ENCODE peak calls at places on chromosomes 12 and 14, in five cellular contexts. One of them, this sample, is unnamed.

GRCh38 chr14:52015411-52016030 is 26.2 kb downstream of the RTRAF start:
- DNase-seq in HepG2: peak
- DNase-seq in GM12878: no peak
- DNase-seq in K562: no peak
- DNase-seq in H1: peak
- DNase-seq in this sample: peak

GRCh38 chr12:89309452-89309802 is 42.9 kb downstream of the DUSP6 start:
- DNase-seq in GM12878: no peak
- DNase-seq in K562: no peak
- DNase-seq in H1: no peak
- DNase-seq in HepG2: no peak
- DNase-seq in this sample: no peak

GRCh38 chr14:64324461-64325255 is 30.5 kb upstream of the ESR2 start:
- DNase-seq in K562: no peak
- DNase-seq in HepG2: no peak
- DNase-seq in H1: no peak
- DNase-seq in GM12878: no peak
- DNase-seq in this sample: no peak

GRCh38 chr12:96889273-96889933 is 17.7 kb upstream of the NEDD1 start:
- DNase-seq in HepG2: no peak
- DNase-seq in H1: no peak
- DNase-seq in GM12878: no peak
- DNase-seq in K562: no peak
- DNase-seq in this sample: no peak

GRCh38 chr12:95548539-95549391 is 2.5 kb downstream of the USP44 start:
- DNase-seq in K562: peak
- DNase-seq in HepG2: no peak
- DNase-seq in GM12878: no peak
- DNase-seq in H1: peak
- DNase-seq in this sample: peak

GRCh38 chr14:49975286-49975685 is 82.4 kb downstream of the ARF6 start:
- DNase-seq in K562: no peak
- DNase-seq in GM12878: no peak
- DNase-seq in H1: no peak
- DNase-seq in HepG2: no peak
- DNase-seq in this sample: no peak

GRCh38 chr14:64738306-64738879 is 34.2 kb downstream of the PLEKHG3 start:
- DNase-seq in GM12878: no peak
- DNase-seq in K562: no peak
- DNase-seq in H1: no peak
- DNase-seq in HepG2: no peak
- DNase-seq in this sample: no peak

GRCh38 chr14:74526854-74527585 is 33.5 kb downstream of the ISCA2 start:
- DNase-seq in GM12878: no peak
- DNase-seq in K562: no peak
- DNase-seq in HepG2: no peak
- DNase-seq in H1: no peak
- DNase-seq in this sample: no peak

GRCh38 chr12:93302331-93303229 is 75.1 kb upstream of the NUDT4 start:
- DNase-seq in HepG2: no peak
- DNase-seq in K562: peak
- DNase-seq in H1: no peak
- DNase-seq in GM12878: no peak
- DNase-seq in this sample: no peak

DNA sequence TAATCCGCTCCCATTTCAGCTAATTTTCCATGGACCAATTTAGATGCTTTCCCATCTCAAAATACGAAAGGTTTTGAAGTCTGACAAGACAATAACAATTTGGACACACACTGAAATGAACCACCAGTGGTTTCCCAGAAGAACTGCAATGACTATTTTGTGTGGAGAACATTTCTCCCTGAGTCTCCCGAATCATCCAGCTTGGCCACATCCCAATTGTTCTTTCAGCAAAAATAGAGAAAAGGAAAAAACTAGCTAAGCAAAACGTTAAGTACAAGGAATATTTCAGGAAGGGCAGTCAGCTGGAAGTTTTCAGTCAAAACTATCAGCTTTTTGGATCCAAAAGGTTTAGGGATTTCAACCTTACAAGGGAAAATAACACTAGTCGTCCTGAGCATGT is 390.6 kb downstream of the KCNH5 start:
- DNase-seq in GM12878: no peak
- DNase-seq in H1: no peak
- DNase-seq in HepG2: no peak
- DNase-seq in K562: no peak
- DNase-seq in this sample: no peak
- TF ChIP-seq CHD2 in GM12878: no peak
- TF ChIP-seq CHD2 in H1: no peak
- TF ChIP-seq CHD2 in HepG2: no peak
- TF ChIP-seq CHD2 in K562: no peak
- TF ChIP-seq CHD2 in this sample: no peak

DNA sequence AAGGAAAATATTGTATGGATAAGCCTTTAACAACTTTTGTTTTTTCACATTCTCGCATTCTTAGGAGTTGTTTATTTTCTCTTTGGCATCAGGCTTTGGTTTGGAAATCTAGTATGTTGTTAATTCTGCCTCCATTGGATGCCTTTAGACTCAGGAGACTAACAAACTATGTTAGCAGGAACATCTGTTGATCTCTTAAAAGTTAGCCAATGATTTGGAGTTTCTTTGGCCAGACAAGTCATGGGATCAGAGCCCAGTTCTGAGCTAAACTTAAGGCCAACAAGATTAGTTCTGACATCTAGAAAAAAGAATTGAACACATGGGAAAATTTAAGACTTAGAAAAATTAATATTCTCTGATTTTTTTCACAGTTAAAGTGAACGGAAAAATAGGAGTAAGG is 35.3 kb upstream of the STRAP start:
- DNase-seq in H1: no peak
- DNase-seq in GM12878: no peak
- DNase-seq in K562: no peak
- DNase-seq in HepG2: no peak
- DNase-seq in this sample: no peak
- TF ChIP-seq MAX in H1: no peak
- TF ChIP-seq MAX in GM12878: no peak
- TF ChIP-seq MAX in K562: no peak
- TF ChIP-seq MAX in HepG2: no peak
- TF ChIP-seq MAX in this sample: no peak

DNA sequence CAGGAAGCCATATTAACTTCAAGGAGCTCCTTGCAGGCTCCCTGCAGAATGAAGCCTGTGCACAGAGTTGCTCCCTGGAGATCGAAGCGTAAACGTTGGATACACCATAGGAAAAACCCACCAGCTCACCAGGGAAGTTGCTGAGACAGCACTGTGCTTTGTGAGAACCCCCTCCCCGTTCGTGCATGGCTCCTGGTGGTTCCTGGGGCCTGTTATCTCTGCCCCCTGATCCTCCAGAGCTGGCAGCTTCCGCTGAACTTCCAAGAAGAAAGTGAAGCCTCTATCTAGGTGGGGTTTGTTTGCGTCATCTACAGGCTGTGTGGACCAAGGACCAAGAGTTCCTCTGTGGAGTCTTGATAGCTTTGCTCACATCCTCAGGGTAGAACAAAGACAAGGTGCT is 2.4 kb upstream of the CCDC85C start:
- DNase-seq in GM12878: no peak
- DNase-seq in K562: peak
- DNase-seq in H1: no peak
- DNase-seq in HepG2: no peak
- DNase-seq in this sample: no peak
- TF ChIP-seq TAF1 in GM12878: no peak
- TF ChIP-seq TAF1 in K562: no peak
- TF ChIP-seq TAF1 in H1: no peak
- TF ChIP-seq TAF1 in HepG2: no peak
- TF ChIP-seq TAF1 in this sample: no peak

DNA sequence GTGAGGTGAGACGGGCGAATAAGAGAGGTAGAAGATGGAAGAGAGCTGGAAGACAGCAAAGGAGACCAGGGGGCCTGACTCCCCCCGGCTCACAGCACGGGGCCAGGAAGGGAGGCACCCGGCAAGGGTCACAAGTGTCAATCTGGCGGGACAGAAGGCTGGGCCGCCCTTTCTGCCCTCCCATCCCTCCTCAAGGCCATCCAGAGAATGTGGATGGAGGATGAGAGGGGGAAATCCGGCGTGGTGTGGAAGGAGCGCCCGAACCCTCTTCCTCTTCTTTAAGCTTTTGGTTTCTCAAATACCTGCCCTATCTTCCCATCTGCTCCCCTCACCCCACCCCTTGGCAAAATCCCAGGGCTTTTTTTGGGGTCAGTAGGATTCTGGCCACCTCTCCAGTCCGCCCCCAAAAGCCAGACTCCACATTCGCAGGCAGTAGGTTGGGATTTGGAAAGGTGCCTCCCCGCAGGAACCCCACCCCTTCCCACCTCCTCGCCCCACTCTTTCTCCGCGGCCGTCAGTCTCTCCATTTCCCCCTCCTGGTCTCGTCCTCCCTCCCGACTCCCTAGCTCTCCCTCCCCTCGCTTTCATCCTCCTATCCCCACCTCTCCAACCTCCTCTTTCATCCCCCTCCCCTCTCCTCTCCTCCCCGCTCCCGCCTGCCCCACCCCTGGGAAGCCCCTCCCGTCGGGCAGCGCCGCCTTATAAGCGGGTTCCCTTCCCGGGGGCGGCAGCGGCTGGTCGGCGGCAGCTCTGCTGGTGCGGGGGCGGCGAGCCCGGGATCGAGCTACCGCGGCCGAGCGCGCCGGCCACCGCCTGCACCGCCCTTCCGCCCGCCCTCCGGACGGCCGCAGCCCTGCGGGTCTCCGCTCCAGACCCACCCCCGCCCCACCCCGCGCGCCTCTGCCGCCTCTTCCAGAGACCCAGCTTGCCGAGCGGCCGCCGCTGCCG is at the start of gene PTMS:
- DNase-seq in K562: peak
- DNase-seq in HepG2: peak
- DNase-seq in H1: peak
- DNase-seq in GM12878: no peak
- DNase-seq in this sample: peak
- TF ChIP-seq CHD2 in K562: no peak
- TF ChIP-seq CHD2 in HepG2: no peak
- TF ChIP-seq CHD2 in H1: no peak
- TF ChIP-seq CHD2 in GM12878: no peak
- TF ChIP-seq CHD2 in this sample: no peak

GRCh38 chr14:103188691-103189480 is 65.6 kb downstream of the TNFAIP2 start:
- DNase-seq in H1: peak
- DNase-seq in GM12878: no peak
- DNase-seq in HepG2: no peak
- DNase-seq in K562: no peak
- DNase-seq in this sample: peak
- TF ChIP-seq MAX in H1: no peak
- TF ChIP-seq MAX in GM12878: no peak
- TF ChIP-seq MAX in HepG2: no peak
- TF ChIP-seq MAX in K562: no peak
- TF ChIP-seq MAX in this sample: no peak

GRCh38 chr14:104363891-104364760 is 215.4 kb upstream of the C14orf180 start:
- DNase-seq in HepG2: no peak
- DNase-seq in K562: no peak
- DNase-seq in GM12878: no peak
- DNase-seq in H1: no peak
- DNase-seq in this sample: peak

GRCh38 chr14:104366931-104367810 is 212.4 kb upstream of the C14orf180 start:
- DNase-seq in GM12878: no peak
- DNase-seq in HepG2: no peak
- DNase-seq in H1: no peak
- DNase-seq in K562: no peak
- DNase-seq in this sample: no peak

GRCh38 chr14:104361921-104362681 is 217.5 kb upstream of the C14orf180 start:
- DNase-seq in K562: no peak
- DNase-seq in GM12878: no peak
- DNase-seq in H1: no peak
- DNase-seq in HepG2: no peak
- DNase-seq in this sample: peak

GRCh38 chr14:104362761-104363605 is 216.6 kb upstream of the C14orf180 start:
- DNase-seq in K562: no peak
- DNase-seq in HepG2: no peak
- DNase-seq in H1: no peak
- DNase-seq in GM12878: no peak
- DNase-seq in this sample: peak

DNA sequence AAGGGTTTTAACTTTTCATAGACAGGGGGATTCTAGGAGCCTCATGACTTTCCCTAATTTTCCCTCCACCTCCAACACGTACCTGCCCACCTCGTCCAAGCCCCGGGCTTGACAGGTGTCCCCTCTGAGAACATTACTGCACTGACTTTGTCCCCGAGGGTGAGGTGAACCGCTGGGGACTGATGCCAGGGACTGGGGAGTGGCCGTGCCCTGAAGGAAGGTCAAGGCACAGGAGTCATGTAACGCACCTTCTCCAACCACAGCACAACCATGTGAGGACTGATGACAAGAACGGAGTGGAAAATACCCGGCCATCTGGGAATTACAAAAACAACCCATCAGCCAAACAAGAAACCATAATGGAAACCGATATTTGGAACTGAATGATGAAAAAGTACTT is 214.7 kb upstream of the C14orf180 start:
- DNase-seq in H1: no peak
- DNase-seq in HepG2: no peak
- DNase-seq in GM12878: no peak
- DNase-seq in K562: no peak
- DNase-seq in this sample: no peak
- TF ChIP-seq TAF1 in H1: no peak
- TF ChIP-seq TAF1 in HepG2: no peak
- TF ChIP-seq TAF1 in GM12878: no peak
- TF ChIP-seq TAF1 in K562: no peak
- TF ChIP-seq TAF1 in this sample: no peak

DNA sequence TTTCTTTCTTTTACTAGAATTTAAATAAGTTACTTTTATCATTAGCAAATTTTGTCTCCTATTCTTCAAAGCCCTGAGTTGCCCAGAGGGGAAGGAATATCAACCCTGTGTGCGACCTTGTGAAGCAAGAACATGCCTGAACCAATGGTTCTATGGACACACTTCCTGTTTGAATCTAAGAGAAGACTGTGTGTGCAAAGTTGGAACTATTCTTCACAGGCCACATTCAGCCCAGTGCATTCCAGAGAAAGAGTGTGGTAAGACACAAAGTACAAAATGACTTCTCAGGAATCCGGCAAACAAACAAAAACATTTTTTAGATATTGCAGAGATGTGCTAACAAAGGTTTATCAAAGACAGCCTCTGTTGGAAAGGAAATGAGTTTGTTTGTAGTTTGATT is 90.8 kb upstream of the PTPRQ start:
- DNase-seq in GM12878: no peak
- DNase-seq in HepG2: peak
- DNase-seq in K562: no peak
- DNase-seq in H1: no peak
- DNase-seq in this sample: no peak
- TF ChIP-seq CHD2 in GM12878: no peak
- TF ChIP-seq CHD2 in HepG2: no peak
- TF ChIP-seq CHD2 in K562: no peak
- TF ChIP-seq CHD2 in H1: no peak
- TF ChIP-seq CHD2 in this sample: no peak

GRCh38 chr12:46383654-46384450 is 11.3 kb upstream of the SLC38A2 start:
- DNase-seq in K562: no peak
- DNase-seq in HepG2: peak
- DNase-seq in H1: no peak
- DNase-seq in GM12878: no peak
- DNase-seq in this sample: no peak
- TF ChIP-seq MAX in K562: peak
- TF ChIP-seq MAX in HepG2: no peak
- TF ChIP-seq MAX in H1: peak
- TF ChIP-seq MAX in GM12878: no peak
- TF ChIP-seq MAX in this sample: peak

GRCh38 chr12:27901959-27902358 is 70.6 kb downstream of the PTHLH start:
- DNase-seq in K562: no peak
- DNase-seq in HepG2: no peak
- DNase-seq in H1: no peak
- DNase-seq in GM12878: no peak
- DNase-seq in this sample: no peak
- TF ChIP-seq TAF1 in K562: no peak
- TF ChIP-seq TAF1 in HepG2: no peak
- TF ChIP-seq TAF1 in H1: no peak
- TF ChIP-seq TAF1 in GM12878: no peak
- TF ChIP-seq TAF1 in this sample: no peak

This sample was measured in SK-N-SH.